ENCODE peak calls at places on chromosomes 5 and 9, in eight cellular contexts. H is PC-9, P is transverse colon, I is HL-60, R is foreskin fibroblast, N is brain microvascular endothelial cell, A is lung, T is mucosa of descending colon. G is an unnamed sample.

GRCh38 chr9:79551586-79551985 is 20.2 kb upstream of the TLE4 start:
- DNase-seq in I (no peak), R (no peak), H (no peak), A (no peak), N (no peak), P (no peak), T (no peak), G (no peak)

GRCh38 chr5:123800640-123801039 is 288.7 kb downstream of the CSNK1G3 start:
- DNase-seq in H (no peak), N (no peak), R (no peak), I (no peak), A (no peak), P (no peak), T (no peak), G (no peak)

GRCh38 chr9:133592731-133593409 is 16.3 kb downstream of the FAM163B start:
- DNase-seq in I (no peak), N (no peak), T (no peak), A (no peak), R (no peak), H (no peak), P (no peak), G (no peak)

GRCh38 chr5:8943301-8943700 is 602.6 kb downstream of the SEMA5A start:
- DNase-seq in N (peak), H (no peak), I (no peak), P (no peak), A (no peak), R (no peak), T (no peak), G (no peak)

GRCh38 chr5:129904102-129904666 is at the start of gene CHSY3:
- DNase-seq in P (peak), A (peak), H (peak), N (peak), R (peak), T (peak), I (peak), G (peak)

GRCh38 chr5:105696440-105696839 is 1974.3 kb downstream of the EFNA5 start:
- DNase-seq in R (no peak), T (no peak), H (no peak), I (no peak), A (no peak), P (no peak), N (no peak), G (no peak)

GRCh38 chr9:21153688-21154608 is 12.3 kb upstream of the IFNW1 start:
- DNase-seq in A (no peak), I (peak), H (no peak), P (no peak), R (peak), T (no peak), N (peak), G (no peak)

GRCh38 chr5:73280821-73281746 is 108.1 kb downstream of the TMEM174 start:
- DNase-seq in A (peak), I (no peak), T (no peak), H (peak), R (no peak), P (no peak), N (peak), G (no peak)

GRCh38 chr9:114386886-114387677 is 700 bp downstream of the AKNA start:
- DNase-seq in H (no peak), N (no peak), R (no peak), A (no peak), I (no peak), T (peak), P (peak), G (peak)

GRCh38 chr9:69809304-69809863 is 11.2 kb upstream of the CFAP95 start:
- DNase-seq in T (no peak), I (no peak), H (no peak), R (peak), N (no peak), A (no peak), P (no peak), G (no peak)

GRCh38 chr9:101536351-101536750 is 2.7 kb downstream of the RNF20 start:
- DNase-seq in A (no peak), R (peak), P (no peak), I (no peak), T (no peak), H (no peak), N (peak), G (no peak)

GRCh38 chr5:10353241-10354047 is at the start of gene MARCHF6:
- DNase-seq in A (peak), R (peak), I (peak), H (peak), P (peak), N (peak), T (peak), G (peak)

GRCh38 chr9:129481824-129482511 is 138.9 kb downstream of the C9orf50 start:
- DNase-seq in T (peak), N (no peak), P (no peak), I (no peak), R (no peak), A (no peak), H (no peak), G (no peak)

GRCh38 chr9:129482521-129483466 is 138.1 kb downstream of the C9orf50 start:
- DNase-seq in N (peak), P (peak), I (no peak), H (peak), A (peak), T (peak), R (peak), G (peak)

GRCh38 chr9:129480227-129480626 is 140.7 kb downstream of the C9orf50 start:
- DNase-seq in A (no peak), I (no peak), H (no peak), P (no peak), N (no peak), T (no peak), R (no peak), G (no peak)

GRCh38 chr9:129480705-129481104 is 140.2 kb downstream of the C9orf50 start:
- DNase-seq in I (no peak), H (no peak), P (no peak), R (no peak), A (no peak), N (no peak), T (no peak), G (no peak)

GRCh38 chr9:129481424-129481823 is 139.5 kb downstream of the C9orf50 start:
- DNase-seq in N (no peak), P (no peak), T (no peak), I (no peak), H (no peak), A (no peak), R (no peak), G (no peak)
- H3K4me3 ChIP-seq in N (no peak), P (no peak), T (no peak), I (no peak), H (peak), A (no peak), R (no peak), G (no peak)

GRCh38 chr9:137278913-137279711 is 1.6 kb downstream of the TOR4A start:
- DNase-seq in A (no peak), T (peak), R (no peak), P (no peak), N (no peak), I (no peak), H (no peak), G (no peak)
- H3K4me3 ChIP-seq in A (peak), T (no peak), R (no peak), P (peak), N (no peak), I (no peak), H (peak), G (peak)

GRCh38 chr9:98503867-98504800 is 204.6 kb downstream of the GABBR2 start:
- DNase-seq in T (no peak), P (no peak), R (no peak), I (no peak), N (no peak), A (peak), H (no peak), G (no peak)

GRCh38 chr9:98501776-98502175 is 207.0 kb downstream of the GABBR2 start:
- DNase-seq in T (no peak), I (no peak), P (no peak), A (no peak), R (no peak), H (no peak), N (no peak), G (no peak)

GRCh38 chr9:98502976-98503325 is 205.8 kb downstream of the GABBR2 start:
- DNase-seq in N (peak), R (peak), P (no peak), A (peak), I (no peak), H (peak), T (no peak), G (no peak)

GRCh38 chr9:98500337-98500919 is 208.3 kb downstream of the GABBR2 start:
- DNase-seq in R (no peak), T (no peak), A (no peak), I (no peak), P (no peak), N (no peak), H (no peak), G (no peak)

GRCh38 chr9:98502311-98502975 is 206.3 kb downstream of the GABBR2 start:
- DNase-seq in A (peak), I (no peak), T (no peak), H (peak), R (peak), P (no peak), N (peak), G (no peak)
- H3K4me3 ChIP-seq in A (no peak), I (no peak), T (no peak), H (peak), R (no peak), P (no peak), N (no peak), G (no peak)

GRCh38 chr5:119333421-119333851 is 22.4 kb upstream of the TNFAIP8 start:
- DNase-seq in T (no peak), H (no peak), N (no peak), I (no peak), R (no peak), P (no peak), A (no peak), G (no peak)
- H3K4me3 ChIP-seq in T (no peak), H (no peak), N (no peak), I (no peak), R (no peak), P (no peak), A (no peak), G (no peak)

GRCh38 chr9:86732514-86732913 is 214.8 kb downstream of the GAS1 start:
- DNase-seq in T (no peak), H (peak), R (peak), N (peak), I (no peak), P (no peak), A (no peak), G (no peak)

GRCh38 chr9:86730165-86730928 is 217.0 kb downstream of the GAS1 start:
- DNase-seq in N (no peak), I (no peak), P (no peak), H (no peak), A (no peak), T (no peak), R (no peak), G (no peak)

GRCh38 chr9:86734762-86735161 is 212.5 kb downstream of the GAS1 start:
- DNase-seq in T (no peak), A (no peak), R (peak), I (no peak), N (peak), H (no peak), P (no peak), G (no peak)

GRCh38 chr9:86733929-86734328 is 213.4 kb downstream of the GAS1 start:
- DNase-seq in H (no peak), R (no peak), A (no peak), T (no peak), I (no peak), N (no peak), P (no peak), G (no peak)

GRCh38 chr9:86731511-86731993 is 215.8 kb downstream of the GAS1 start:
- DNase-seq in N (no peak), T (no peak), P (no peak), I (no peak), H (peak), A (no peak), R (peak), G (no peak)
- H3K4me3 ChIP-seq in N (no peak), T (no peak), P (no peak), I (no peak), H (no peak), A (no peak), R (no peak), G (no peak)

DNA sequence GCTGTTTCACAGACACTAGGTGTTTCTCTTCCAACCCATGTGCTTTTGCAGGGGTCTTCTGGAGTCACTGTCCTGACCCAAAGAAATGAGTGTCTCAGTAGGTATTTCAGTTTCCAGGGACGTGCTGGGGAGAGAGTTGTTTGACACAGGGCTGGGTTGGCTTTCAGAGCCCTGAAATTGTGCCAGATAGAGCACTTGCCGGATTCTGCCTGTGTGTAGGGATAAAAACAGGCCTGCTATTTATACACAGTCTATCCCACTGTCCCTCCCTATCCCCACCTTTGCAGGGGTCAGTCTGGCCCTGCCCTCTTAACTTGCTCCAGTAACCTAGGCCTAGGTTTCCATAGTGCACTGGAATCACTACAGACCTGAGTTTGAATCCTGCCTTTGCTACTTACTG is 979 bp upstream of the HBEGF start:
- DNase-seq in A (no peak), R (no peak), N (no peak), I (no peak), T (no peak), P (no peak), H (no peak), G (no peak)
- H3K4me3 ChIP-seq in A (no peak), R (no peak), N (no peak), I (no peak), T (no peak), P (no peak), H (peak), G (no peak)